ENCODE peak calls at places on chromosomes 16 and 17, in seven cellular contexts. B is tibial nerve, W is HepG2, T is K562, X is suprapubic skin, F is transverse colon, G is stomach. U is an unnamed sample.

GRCh38 chr16:4699030-4699556 is 5.7 kb downstream of the NUDT16L1 start:
- DNase-seq in B (no peak), W (no peak), T (no peak), X (no peak), F (no peak), G (no peak), U (no peak)

GRCh38 chr17:40068129-40068581 is 5.4 kb downstream of the THRA start:
- DNase-seq in B (peak; percentile 21), W (no peak), T (no peak), X (no peak), F (no peak), G (no peak), U (peak; percentile 71)

GRCh38 chr17:78940708-78941107 is 15.5 kb upstream of the TIMP2 start:
- DNase-seq in B (no peak), W (peak; percentile 50), T (no peak), X (no peak), F (no peak), G (no peak), U (no peak)

GRCh38 chr16:69535123-69536050 is 30.4 kb upstream of the NFAT5 start:
- DNase-seq in B (no peak), W (no peak), T (no peak), X (no peak), F (no peak), G (no peak), U (no peak)

GRCh38 chr17:8375738-8376259 is 705 bp downstream of the KRABD2 start:
- DNase-seq in B (no peak), W (no peak), T (no peak), X (no peak), F (no peak), G (no peak), U (no peak)

GRCh38 chr16:54437921-54438320 is 151.3 kb upstream of the IRX3 start:
- DNase-seq in B (no peak), W (no peak), T (no peak), X (no peak), F (no peak), G (no peak), U (no peak)

GRCh38 chr16:85550422-85551318 is 62.5 kb upstream of the GSE1 start:
- DNase-seq in B (no peak), W (no peak), T (peak; percentile 49), X (no peak), F (no peak), G (no peak), U (no peak)

GRCh38 chr17:39002991-39003715 is 36.0 kb upstream of the FBXO47 start:
- DNase-seq in B (peak; percentile 89), W (no peak), T (peak; percentile 87), X (peak; percentile 92), F (peak; percentile 62), G (peak; percentile 42), U (peak; percentile 94)

GRCh38 chr16:89019511-89019910 is 42.5 kb upstream of the CBFA2T3 start:
- DNase-seq in B (no peak), W (no peak), T (no peak), X (no peak), F (no peak), G (no peak), U (peak; percentile 52)

GRCh38 chr17:44004761-44005526 is 522 bp downstream of the NAGS start:
- DNase-seq in B (no peak), W (no peak), T (no peak), X (peak; percentile 71), F (peak; percentile 49), G (peak; percentile 36), U (no peak)

GRCh38 chr17:79036609-79037008 is 12.6 kb downstream of the C1QTNF1 start:
- DNase-seq in B (no peak), W (no peak), T (no peak), X (peak; percentile 56), F (no peak), G (no peak), U (peak; percentile 65)

GRCh38 chr17:1294157-1294717 is 14.8 kb downstream of the TRARG1 start:
- DNase-seq in B (no peak), W (no peak), T (no peak), X (no peak), F (peak; percentile 52), G (peak; percentile 38), U (no peak)

GRCh38 chr16:2239231-2239675 is 3.0 kb downstream of the DNASE1L2 start:
- DNase-seq in B (no peak), W (no peak), T (no peak), X (no peak), F (no peak), G (no peak), U (no peak)

GRCh38 chr17:41486809-41487530 is 2.7 kb downstream of the KRT36 start:
- DNase-seq in B (no peak), W (peak; percentile 42), T (peak; percentile 81), X (no peak), F (peak; percentile 68), G (peak; percentile 49), U (no peak)

GRCh38 chr16:23407436-23408125 is 45.4 kb downstream of the COG7 start:
- DNase-seq in B (no peak), W (no peak), T (no peak), X (no peak), F (no peak), G (no peak), U (peak; percentile 28)

GRCh38 chr17:42387663-42388380 is 420 bp downstream of the STAT3 start:
- DNase-seq in B (no peak), W (no peak), T (peak; percentile 40), X (peak; percentile 83), F (peak; percentile 69), G (peak; percentile 65), U (peak; percentile 80)

GRCh38 chr17:5418858-5419355 is 555 bp downstream of the NUP88 start:
- DNase-seq in B (peak; percentile 11), W (peak; percentile 17), T (peak; percentile 45), X (no peak), F (peak; percentile 74), G (peak; percentile 52), U (no peak)

GRCh38 chr17:48561894-48562810 is 16.0 kb downstream of the HOXB4 start:
- DNase-seq in B (no peak), W (no peak), T (peak; percentile 47), X (no peak), F (no peak), G (no peak), U (no peak)

GRCh38 chr16:71746442-71747046 is 22.0 kb upstream of the PHLPP2 start:
- DNase-seq in B (no peak), W (peak; percentile 51), T (peak; percentile 56), X (no peak), F (no peak), G (no peak), U (no peak)

GRCh38 chr16:89050119-89050867 is 43.4 kb upstream of the ACSF3 start:
- DNase-seq in B (no peak), W (no peak), T (no peak), X (no peak), F (no peak), G (no peak), U (no peak)

GRCh38 chr16:80197790-80198201 is 343.0 kb upstream of the DYNLRB2 start:
- DNase-seq in B (no peak), W (peak; percentile 79), T (no peak), X (no peak), F (no peak), G (no peak), U (no peak)

GRCh38 chr17:72640415-72641165 is 451.9 kb downstream of the SLC39A11 start:
- DNase-seq in B (no peak), W (no peak), T (no peak), X (no peak), F (peak; percentile 84), G (peak; percentile 89), U (no peak)

GRCh38 chr16:31471875-31472558 is at the start of gene TGFB1I1:
- DNase-seq in B (peak; percentile 40), W (no peak), T (no peak), X (peak; percentile 84), F (peak; percentile 68), G (no peak), U (peak; percentile 94)

GRCh38 chr17:6231465-6231864 is 161.3 kb downstream of the WSCD1 start:
- DNase-seq in B (no peak), W (no peak), T (no peak), X (no peak), F (no peak), G (no peak), U (no peak)

GRCh38 chr16:56038564-56039098 is 152.7 kb upstream of the GNAO1 start:
- DNase-seq in B (no peak), W (no peak), T (peak; percentile 22), X (no peak), F (no peak), G (no peak), U (no peak)

GRCh38 chr17:12047977-12048376 is 27.3 kb downstream of the MAP2K4 start:
- DNase-seq in B (no peak), W (no peak), T (peak; percentile 33), X (no peak), F (no peak), G (no peak), U (no peak)

GRCh38 chr17:72063756-72064461 is 56.9 kb upstream of the SOX9 start:
- DNase-seq in B (no peak), W (no peak), T (no peak), X (no peak), F (no peak), G (no peak), U (no peak)

GRCh38 chr17:18028684-18029540 is 10.1 kb downstream of the ATPAF2 start:
- DNase-seq in B (no peak), W (no peak), T (no peak), X (no peak), F (no peak), G (no peak), U (no peak)

GRCh38 chr17:57078274-57078673 is 6.8 kb upstream of the AKAP1 start:
- DNase-seq in B (no peak), W (no peak), T (no peak), X (no peak), F (no peak), G (no peak), U (no peak)
- TF ChIP-seq EP300 in B (no peak), W (no peak), T (no peak), X (no peak), F (no peak), G (no peak), U (no peak)

DNA sequence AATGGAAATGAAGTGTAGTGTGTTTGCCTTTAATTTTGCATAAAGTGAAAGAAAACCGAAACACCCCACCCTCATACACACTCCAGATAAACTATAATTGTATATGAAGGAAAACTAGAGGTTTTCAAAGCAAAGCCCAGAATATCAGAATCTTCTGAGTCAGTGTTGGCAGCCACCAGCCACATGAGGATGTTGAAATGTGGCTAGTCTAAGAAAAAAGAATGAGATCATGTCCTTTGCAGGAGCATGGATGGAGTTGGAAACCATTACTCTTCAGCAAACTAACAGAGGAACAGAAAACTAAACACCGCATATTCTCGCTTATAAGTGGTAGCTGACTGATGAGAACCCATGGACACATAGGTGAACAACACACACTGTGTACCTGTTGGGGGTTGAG is 33.2 kb upstream of the MON1B start:
- DNase-seq in B (no peak), W (no peak), T (no peak), X (no peak), F (no peak), G (no peak), U (no peak)
- H3K27me3 ChIP-seq in B (no peaks in the 10 kb centered on the region), W (no peaks in the 10 kb centered on the region), T (peaks cover 5% of the 10 kb centered on the region), X (no peaks in the 10 kb centered on the region), F (no peaks in the 10 kb centered on the region), G (no peaks in the 10 kb centered on the region), U (no peaks in the 10 kb centered on the region)

GRCh38 chr17:69912819-69913218 is 162.2 kb upstream of the KCNJ16 start:
- DNase-seq in B (no peak), W (no peak), T (no peak), X (no peak), F (no peak), G (no peak), U (no peak)
- TF ChIP-seq EP300 in B (no peak), W (no peak), T (no peak), X (no peak), F (no peak), G (no peak), U (no peak)

GRCh38 chr16:57688987-57689771 is 5.4 kb upstream of the DRC7 start:
- DNase-seq in B (no peak), W (no peak), T (peak; percentile 34), X (no peak), F (no peak), G (peak; percentile 70), U (peak; percentile 49)
- H3K27me3 ChIP-seq in B (no peaks in the 10 kb centered on the region), W (no peaks in the 10 kb centered on the region), T (no peaks in the 10 kb centered on the region), X (no peaks in the 10 kb centered on the region), F (no peaks in the 10 kb centered on the region), G (no peaks in the 10 kb centered on the region), U (peaks cover 25% of the 10 kb centered on the region)